ENCODE peak calls at places on chromosomes 16 and 17, in nine cellular contexts. K, Q, H, R, G, X, V, B and D are unnamed samples.

GRCh38 chr17:21464611-21465021 is 88.5 kb downstream of the KCNJ12 start:
- DNase-seq in K (no peak), H (no peak), X (no peak), V (no peak), Q (no peak), B (no peak), G (no peak), R (no peak), D (no peak)

GRCh38 chr17:39001703-39002637 is 34.8 kb upstream of the FBXO47 start:
- DNase-seq in G (peak; percentile 89), V (peak; percentile 47), Q (no peak), R (peak; percentile 86), K (peak; percentile 52), B (peak; percentile 90), X (no peak), H (peak; percentile 91), D (peak; percentile 85)

GRCh38 chr17:50050431-50051032 is 5.4 kb upstream of the ITGA3 start:
- DNase-seq in R (no peak), X (no peak), G (no peak), V (no peak), H (peak; percentile 34), Q (no peak), B (no peak), K (no peak), D (no peak)

GRCh38 chr16:25426829-25427228 is 169.2 kb upstream of the ZKSCAN2 start:
- DNase-seq in K (no peak), G (no peak), H (no peak), B (no peak), X (no peak), Q (no peak), R (no peak), V (no peak), D (no peak)

GRCh38 chr17:9472541-9472940 is 103.1 kb downstream of the STX8 start:
- DNase-seq in B (peak; percentile 65), K (peak; percentile 10), G (no peak), R (peak; percentile 36), X (no peak), V (peak; percentile 58), H (no peak), Q (no peak), D (no peak)

GRCh38 chr17:39196820-39197331 is 593 bp downstream of the CACNB1 start:
- DNase-seq in V (no peak), Q (no peak), G (peak; percentile 89), R (peak; percentile 76), B (no peak), K (peak; percentile 53), H (peak; percentile 81), X (no peak), D (peak; percentile 55)

GRCh38 chr16:12539185-12539929 is 264.3 kb downstream of the CPPED1 start:
- DNase-seq in R (no peak), Q (no peak), B (no peak), K (peak; percentile 17), G (no peak), V (peak; percentile 18), H (no peak), X (no peak), D (peak; percentile 20)

GRCh38 chr16:74601131-74601871 is 5.6 kb downstream of the GLG1 start:
- DNase-seq in X (no peak), G (no peak), Q (no peak), H (no peak), V (no peak), K (peak; percentile 63), R (no peak), B (no peak), D (no peak)

GRCh38 chr16:87233928-87234327 is 83.3 kb downstream of the C16orf95 start:
- DNase-seq in B (no peak), H (no peak), G (no peak), Q (no peak), V (peak; percentile 51), R (no peak), X (no peak), K (no peak), D (peak; percentile 14)

GRCh38 chr17:75005291-75005690 is 7.2 kb upstream of the MRPL58 start:
- DNase-seq in H (no peak), B (no peak), R (no peak), Q (no peak), X (no peak), V (no peak), K (no peak), G (no peak), D (no peak)

GRCh38 chr16:84844049-84844350 is 24.2 kb downstream of the CRISPLD2 start:
- DNase-seq in G (no peak), B (peak; percentile 73), K (peak; percentile 60), H (peak; percentile 70), R (peak; percentile 60), X (no peak), Q (no peak), V (no peak), D (no peak)

GRCh38 chr16:4081577-4082021 is 34.6 kb downstream of the ADCY9 start:
- DNase-seq in G (no peak), Q (no peak), H (no peak), K (no peak), B (no peak), V (peak; percentile 27), R (no peak), X (no peak), D (peak; percentile 64)

DNA sequence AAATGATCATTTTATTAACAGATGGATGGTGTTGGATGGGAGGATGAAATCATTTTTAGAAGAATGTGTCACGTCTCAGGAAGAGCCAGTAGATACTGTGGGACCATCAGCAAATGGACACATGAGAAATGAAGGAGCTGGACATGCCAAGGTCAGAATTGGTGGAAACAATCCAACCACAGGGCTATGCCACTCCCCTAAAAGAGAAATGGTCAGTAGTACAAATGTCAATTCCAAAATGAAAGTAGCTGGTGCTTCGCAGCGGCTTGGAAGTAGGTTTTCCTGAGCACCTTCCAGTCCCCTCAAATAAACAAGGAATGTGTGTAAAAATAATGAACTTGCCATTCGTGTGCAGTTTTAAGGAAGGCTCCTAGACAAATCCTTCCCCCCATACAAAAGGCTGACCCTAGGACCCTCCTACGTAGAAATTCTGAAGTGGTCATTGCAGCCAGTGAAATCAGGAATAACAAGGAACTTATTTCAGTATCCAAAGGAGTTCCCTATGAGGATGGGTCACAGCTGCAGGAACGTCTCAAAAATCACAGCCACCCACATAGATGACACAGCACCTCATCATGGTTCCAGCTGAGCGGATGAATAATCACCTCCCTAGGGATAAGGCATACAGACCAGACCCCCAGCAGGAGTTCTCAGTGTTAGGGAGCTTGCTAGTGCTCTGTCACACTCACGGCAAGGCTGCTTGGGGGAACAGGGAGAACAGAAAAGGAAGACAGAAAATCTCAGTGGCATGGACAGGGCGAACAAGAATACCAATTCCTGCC is 239.2 kb downstream of the HS3ST3A1 start:
- DNase-seq in R (no peak), H (no peak), K (no peak), Q (no peak), G (no peak), V (peak; percentile 54), X (no peak), B (no peak), D (peak; percentile 48)
- H3K4me3 ChIP-seq in R (no peak overlapping the region), H (no peak overlapping the region), K (no peak overlapping the region), Q (peak overlapping the region; percentile 50), G (peak overlapping the region; percentile 14), V (peak overlapping the region; percentile 44), X (no peak overlapping the region), B (no peak overlapping the region), D (peak overlapping the region; percentile 72)

DNA sequence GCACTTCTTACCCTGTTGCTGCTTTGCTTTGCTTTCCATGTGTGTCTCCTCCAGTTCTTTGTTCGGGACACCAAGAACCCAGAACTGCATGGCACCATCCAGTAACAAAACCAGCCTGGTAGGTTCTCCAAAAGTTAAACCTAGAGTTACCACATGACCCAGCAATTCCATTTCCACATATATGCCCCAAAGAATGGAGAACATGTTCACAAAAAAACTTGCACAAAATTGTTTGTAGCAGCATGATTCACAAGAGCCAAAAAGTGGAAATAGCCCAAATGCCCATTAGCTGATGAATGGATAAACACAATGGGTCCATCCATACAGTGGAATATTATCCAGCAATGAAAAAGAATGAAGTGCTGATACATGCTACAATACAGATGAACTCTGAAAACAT is 10.2 kb upstream of the CCL22 start:
- DNase-seq in X (no peak), Q (no peak), H (no peak), B (no peak), G (no peak), V (no peak), R (no peak), K (no peak), D (no peak)
- H3K27me3 ChIP-seq in X (no peaks in the 10 kb centered on the region), Q (peaks cover 54% of the 10 kb centered on the region), H (no peaks in the 10 kb centered on the region), B (no peaks in the 10 kb centered on the region), G (no peaks in the 10 kb centered on the region), V (peaks cover 5% of the 10 kb centered on the region), R (peaks cover 3% of the 10 kb centered on the region), K (peaks cover 4% of the 10 kb centered on the region), D (peaks cover 28% of the 10 kb centered on the region)

GRCh38 chr17:42311240-42312034 is 23.1 kb downstream of the STAT5A start:
- DNase-seq in V (peak; percentile 97), H (peak; percentile 94), B (peak; percentile 94), Q (peak; percentile 86), G (peak; percentile 93), K (peak; percentile 78), R (peak; percentile 90), X (peak; percentile 65), D (peak; percentile 97)

GRCh38 chr17:42313389-42313772 is 25.1 kb downstream of the STAT5A start:
- DNase-seq in V (no peak), R (no peak), G (no peak), H (no peak), K (no peak), X (no peak), B (no peak), Q (no peak), D (no peak)

GRCh38 chr17:42310281-42311156 is 22.2 kb downstream of the STAT5A start:
- DNase-seq in Q (no peak), X (no peak), H (no peak), B (no peak), V (no peak), R (no peak), G (no peak), K (no peak), D (no peak)

GRCh38 chr17:42312285-42313130 is 24.2 kb downstream of the STAT5A start:
- DNase-seq in G (peak; percentile 90), B (peak; percentile 92), Q (peak; percentile 55), V (peak; percentile 83), K (peak; percentile 83), R (peak; percentile 89), H (peak; percentile 95), X (peak; percentile 78), D (peak; percentile 93)

GRCh38 chr17:42312035-42312284 is 23.7 kb downstream of the STAT5A start:
- DNase-seq in H (no peak), Q (no peak), B (no peak), X (no peak), R (no peak), K (no peak), G (no peak), V (no peak), D (no peak)
- H3K4me3 ChIP-seq in H (no peak overlapping the region), Q (no peak overlapping the region), B (no peak overlapping the region), X (no peak overlapping the region), R (peak overlapping the region; percentile 51), K (no peak overlapping the region), G (no peak overlapping the region), V (no peak overlapping the region), D (peak overlapping the region; percentile 14)

DNA sequence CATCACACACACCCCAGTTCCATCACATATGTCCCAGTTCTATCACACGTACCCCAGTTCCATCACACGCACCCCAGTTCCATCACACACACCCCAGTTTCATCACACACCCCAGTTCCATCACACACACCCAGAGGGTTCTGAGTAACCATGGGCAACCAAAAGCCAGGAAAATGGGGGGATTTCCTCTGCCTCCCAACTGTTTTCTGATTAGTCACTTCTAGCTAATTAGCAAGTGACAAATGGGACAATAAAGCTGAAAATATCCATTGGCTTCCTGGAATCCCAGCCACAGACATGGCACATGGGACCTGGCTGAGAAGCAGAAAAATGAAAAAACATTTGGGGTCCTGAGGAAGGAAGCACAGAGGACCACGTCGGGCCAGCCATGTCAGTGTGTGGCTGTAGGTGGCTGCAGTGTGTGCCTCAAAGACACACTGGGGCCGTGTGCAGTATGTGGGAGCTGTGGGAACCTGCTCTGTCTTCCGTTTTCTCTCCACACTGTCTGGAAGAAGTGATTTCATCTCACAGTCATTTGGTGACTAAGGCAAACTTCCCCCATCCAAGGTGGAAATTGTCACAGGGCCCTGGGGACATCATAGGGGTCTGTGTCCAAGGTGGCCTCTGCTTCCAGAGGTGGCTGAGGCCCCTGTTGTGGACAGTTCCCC is 106.7 kb downstream of the CMIP start:
- DNase-seq in K (no peak), Q (no peak), H (no peak), X (no peak), R (no peak), B (no peak), G (peak; percentile 55), V (no peak), D (peak; percentile 16)
- H3K27me3 ChIP-seq in K (no peaks in the 10 kb centered on the region), Q (no peaks in the 10 kb centered on the region), H (no peaks in the 10 kb centered on the region), X (no peaks in the 10 kb centered on the region), R (no peaks in the 10 kb centered on the region), B (no peaks in the 10 kb centered on the region), G (no peaks in the 10 kb centered on the region), V (no peaks in the 10 kb centered on the region), D (no peaks in the 10 kb centered on the region)